ENCODE peak calls at places on chromosomes 7 and 10, in four cellular contexts. Z is HCT116, G is H1, A is GM12878. O is an unnamed sample.

GRCh38 chr7:2979951-2980350 is 63.7 kb downstream of the CARD11 start:
- DNase-seq in Z (no peak), G (no peak), A (no peak), O (no peak)

GRCh38 chr7:46527360-46527759 is 606.3 kb upstream of the IGFBP3 start:
- DNase-seq in Z (no peak), G (no peak), A (no peak), O (no peak)

GRCh38 chr7:122694697-122695096 is 4.2 kb downstream of the RNF133 start:
- DNase-seq in Z (no peak), G (no peak), A (no peak), O (no peak)

GRCh38 chr7:100099452-100099851 is 1.7 kb downstream of the MCM7 start:
- DNase-seq in Z (no peak), G (no peak), A (no peak), O (no peak)

GRCh38 chr7:84232653-84233052 is 38.1 kb upstream of the SEMA3A start:
- DNase-seq in Z (no peak), G (no peak), A (no peak), O (no peak)

GRCh38 chr10:7697304-7697822 is 5.8 kb upstream of the ITIH2 start:
- DNase-seq in Z (no peak), G (no peak), A (no peak), O (no peak)

GRCh38 chr10:11863353-11864105 is 40.4 kb downstream of the PROSER2 start:
- DNase-seq in Z (no peak), G (no peak), A (peak), O (no peak)

GRCh38 chr10:119190353-119190752 is 11.7 kb upstream of the PRDX3 start:
- DNase-seq in Z (peak), G (no peak), A (no peak), O (no peak)

GRCh38 chr10:79299397-79300370 is 47.6 kb upstream of the PPIF start:
- DNase-seq in Z (no peak), G (no peak), A (no peak), O (no peak)

GRCh38 chr10:49664006-49664841 is 15.2 kb upstream of the C10orf53 start:
- DNase-seq in Z (no peak), G (no peak), A (no peak), O (no peak)

GRCh38 chr10:77036993-77037734 is 600.4 kb downstream of the KCNMA1 start:
- DNase-seq in Z (peak), G (peak), A (no peak), O (peak)

GRCh38 chr10:310371-310770 is 175.1 kb downstream of the ZMYND11 start:
- DNase-seq in Z (no peak), G (no peak), A (no peak), O (no peak)

GRCh38 chr10:308572-309085 is 173.4 kb downstream of the ZMYND11 start:
- DNase-seq in Z (no peak), G (no peak), A (no peak), O (no peak)

GRCh38 chr10:308101-308500 is 172.8 kb downstream of the ZMYND11 start:
- DNase-seq in Z (no peak), G (no peak), A (no peak), O (no peak)

GRCh38 chr10:311901-312665 is 176.8 kb downstream of the ZMYND11 start:
- DNase-seq in Z (no peak), G (no peak), A (no peak), O (no peak)

GRCh38 chr10:310976-311639 is 175.9 kb downstream of the ZMYND11 start:
- DNase-seq in Z (no peak), G (no peak), A (no peak), O (no peak)
- TF ChIP-seq EGR1 in Z (no peak), G (no peak), A (no peak), O (no peak)

GRCh38 chr10:106573106-106573505 is 591.4 kb downstream of the SORCS1 start:
- DNase-seq in Z (no peak), G (no peak), A (no peak), O (no peak)
- TF ChIP-seq EGR1 in Z (no peak), G (no peak), A (no peak), O (no peak)

GRCh38 chr7:26397786-26398435 is 106.2 kb downstream of the SNX10 start:
- DNase-seq in Z (no peak), G (no peak), A (no peak), O (peak)
- TF ChIP-seq EGR1 in Z (no peak), G (no peak), A (no peak), O (no peak)

DNA sequence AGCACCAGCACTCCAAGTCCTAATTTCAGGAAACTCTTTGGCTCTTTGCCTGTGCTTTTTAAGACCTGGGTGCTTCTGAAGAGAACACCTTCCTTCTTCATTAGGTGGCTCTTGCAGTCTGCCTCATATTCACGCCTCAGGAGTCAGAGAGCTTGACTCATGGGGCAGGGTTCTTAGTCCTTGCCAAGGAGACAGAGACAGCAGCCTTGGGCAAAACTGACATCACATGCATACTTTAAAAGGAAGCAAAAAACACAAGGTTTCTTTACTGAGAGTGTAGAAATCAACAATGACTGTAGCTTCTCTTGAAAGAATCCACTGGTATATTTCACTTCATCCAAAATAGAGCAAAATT is 780.6 kb downstream of the INHBA start:
- DNase-seq in Z (no peak), G (no peak), A (no peak), O (no peak)
- TF ChIP-seq EGR1 in Z (no peak), G (no peak), A (no peak), O (no peak)

GRCh38 chr10:83954193-83954794 is 185.0 kb upstream of the GHITM start:
- DNase-seq in Z (no peak), G (no peak), A (no peak), O (no peak)
- TF ChIP-seq EGR1 in Z (no peak), G (no peak), A (no peak), O (no peak)

GRCh38 chr10:32995751-32996150 is 37.7 kb upstream of the ITGB1 start:
- DNase-seq in Z (no peak), G (no peak), A (no peak), O (no peak)
- TF ChIP-seq EGR1 in Z (no peak), G (no peak), A (no peak), O (no peak)

DNA sequence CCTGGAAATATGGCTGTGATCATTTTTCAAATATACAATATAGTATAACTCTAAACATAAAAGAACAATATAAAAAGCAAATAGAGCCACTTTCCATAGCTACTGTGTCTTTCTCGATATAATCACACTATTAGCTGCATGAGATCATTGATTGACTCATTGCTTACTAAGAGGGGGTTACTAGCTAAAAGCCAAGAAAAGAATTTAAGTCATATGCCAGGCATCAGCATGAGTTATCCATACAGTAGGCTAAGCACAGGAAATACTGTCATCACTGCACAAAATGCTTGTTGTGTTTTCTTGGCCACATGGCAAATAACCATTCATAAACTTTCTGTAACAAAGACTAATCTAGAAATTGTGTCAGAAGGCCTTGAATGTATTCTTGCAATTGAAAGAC is 18.8 kb upstream of the ABCB5 start:
- DNase-seq in Z (no peak), G (no peak), A (no peak), O (no peak)
- TF ChIP-seq EGR1 in Z (no peak), G (no peak), A (no peak), O (no peak)